ENCODE peak calls at places on chromosome 14, in four cellular contexts. One of them, this sample, is unnamed.

GRCh38 chr14:59481407-59482119 is 2.6 kb downstream of the L3HYPDH start:
- DNase-seq in A549: peak; percentile 52
- DNase-seq in HepG2: peak; percentile 18
- DNase-seq in GM12878: no peak
- DNase-seq in this sample: no peak

GRCh38 chr14:33280646-33281045 is 342.0 kb downstream of the NPAS3 start:
- DNase-seq in A549: no peak
- DNase-seq in HepG2: no peak
- DNase-seq in GM12878: no peak
- DNase-seq in this sample: no peak

GRCh38 chr14:62103497-62103896 is 341.3 kb downstream of the SNAPC1 start:
- DNase-seq in A549: no peak
- DNase-seq in HepG2: no peak
- DNase-seq in GM12878: no peak
- DNase-seq in this sample: no peak

GRCh38 chr14:98919431-98919830 is 352.6 kb downstream of the BCL11B start:
- DNase-seq in A549: no peak
- DNase-seq in HepG2: no peak
- DNase-seq in GM12878: no peak
- DNase-seq in this sample: no peak

GRCh38 chr14:25007832-25008231 is 42.1 kb downstream of the STXBP6 start:
- DNase-seq in A549: peak; percentile 3
- DNase-seq in HepG2: no peak
- DNase-seq in GM12878: no peak
- DNase-seq in this sample: no peak

GRCh38 chr14:63186453-63186852 is 17.8 kb upstream of the RHOJ start:
- DNase-seq in A549: no peak
- DNase-seq in HepG2: no peak
- DNase-seq in GM12878: no peak
- DNase-seq in this sample: no peak

GRCh38 chr14:78848234-78848820 is 678.2 kb downstream of the NRXN3 start:
- DNase-seq in A549: peak; percentile 54
- DNase-seq in HepG2: peak; percentile 29
- DNase-seq in GM12878: no peak
- DNase-seq in this sample: peak; percentile 19

GRCh38 chr14:71324767-71325272 is 417.6 kb downstream of the PCNX1 start:
- DNase-seq in A549: no peak
- DNase-seq in HepG2: no peak
- DNase-seq in GM12878: peak; percentile 89
- DNase-seq in this sample: peak; percentile 78

GRCh38 chr14:48805315-48805714 is 780.9 kb downstream of the RPS29 start:
- DNase-seq in A549: no peak
- DNase-seq in HepG2: peak; percentile 15
- DNase-seq in GM12878: no peak
- DNase-seq in this sample: no peak

GRCh38 chr14:100472094-100472455 is 115.1 kb downstream of the BEGAIN start:
- DNase-seq in A549: no peak
- DNase-seq in HepG2: no peak
- DNase-seq in GM12878: no peak
- DNase-seq in this sample: no peak

GRCh38 chr14:100896369-100897060 is 7.0 kb downstream of the RTL1 start:
- DNase-seq in A549: no peak
- DNase-seq in HepG2: no peak
- DNase-seq in GM12878: no peak
- DNase-seq in this sample: no peak

GRCh38 chr14:88533203-88533602 is 21.6 kb downstream of the PTPN21 start:
- DNase-seq in A549: no peak
- DNase-seq in HepG2: no peak
- DNase-seq in GM12878: no peak
- DNase-seq in this sample: no peak

GRCh38 chr14:92135269-92135668 is 13.5 kb downstream of the CPSF2 start:
- DNase-seq in A549: peak; percentile 59
- DNase-seq in HepG2: peak; percentile 31
- DNase-seq in GM12878: no peak
- DNase-seq in this sample: peak; percentile 9

GRCh38 chr14:61462566-61463195 is 141.3 kb downstream of the PRKCH start:
- DNase-seq in A549: peak; percentile 79
- DNase-seq in HepG2: peak; percentile 54
- DNase-seq in GM12878: no peak
- DNase-seq in this sample: no peak

GRCh38 chr14:102568115-102568614 is 24.3 kb upstream of the RCOR1 start:
- DNase-seq in A549: peak; percentile 50
- DNase-seq in HepG2: peak; percentile 52
- DNase-seq in GM12878: no peak
- DNase-seq in this sample: peak; percentile 77

GRCh38 chr14:61573321-61573720 is 122.0 kb upstream of the HIF1A start:
- DNase-seq in A549: no peak
- DNase-seq in HepG2: no peak
- DNase-seq in GM12878: no peak
- DNase-seq in this sample: no peak

GRCh38 chr14:62097072-62097471 is 334.9 kb downstream of the SNAPC1 start:
- DNase-seq in A549: no peak
- DNase-seq in HepG2: no peak
- DNase-seq in GM12878: no peak
- DNase-seq in this sample: no peak

GRCh38 chr14:49212721-49213120 is 373.5 kb downstream of the RPS29 start:
- DNase-seq in A549: no peak
- DNase-seq in HepG2: no peak
- DNase-seq in GM12878: no peak
- DNase-seq in this sample: no peak

GRCh38 chr14:90791481-90791880 is 24.7 kb downstream of the TTC7B start:
- DNase-seq in A549: no peak
- DNase-seq in HepG2: no peak
- DNase-seq in GM12878: no peak
- DNase-seq in this sample: no peak

GRCh38 chr14:56874375-56874774 is 64.1 kb upstream of the OTX2 start:
- DNase-seq in A549: peak; percentile 39
- DNase-seq in HepG2: peak; percentile 18
- DNase-seq in GM12878: no peak
- DNase-seq in this sample: peak; percentile 36

GRCh38 chr14:77570706-77571293 is 45.6 kb downstream of the SPTLC2 start:
- DNase-seq in A549: no peak
- DNase-seq in HepG2: no peak
- DNase-seq in GM12878: no peak
- DNase-seq in this sample: no peak

GRCh38 chr14:91330111-91330696 is 85.7 kb upstream of the GPR68 start:
- DNase-seq in A549: no peak
- DNase-seq in HepG2: no peak
- DNase-seq in GM12878: no peak
- DNase-seq in this sample: no peak

GRCh38 chr14:32507029-32507984 is 178.2 kb downstream of the AKAP6 start:
- DNase-seq in A549: peak; percentile 51
- DNase-seq in HepG2: no peak
- DNase-seq in GM12878: no peak
- DNase-seq in this sample: no peak

GRCh38 chr14:70896981-70897380 is 10.3 kb upstream of the PCNX1 start:
- DNase-seq in A549: no peak
- DNase-seq in HepG2: no peak
- DNase-seq in GM12878: no peak
- DNase-seq in this sample: no peak

GRCh38 chr14:102528441-102529170 is 19.0 kb upstream of the ANKRD9 start:
- DNase-seq in A549: no peak
- DNase-seq in HepG2: no peak
- DNase-seq in GM12878: no peak
- DNase-seq in this sample: no peak

GRCh38 chr14:74942164-74942563 is 13.2 kb downstream of the PGF start:
- DNase-seq in A549: no peak
- DNase-seq in HepG2: no peak
- DNase-seq in GM12878: no peak
- DNase-seq in this sample: no peak

GRCh38 chr14:74938873-74939495 is 15.9 kb upstream of the RPS6KL1 start:
- DNase-seq in A549: no peak
- DNase-seq in HepG2: no peak
- DNase-seq in GM12878: no peak
- DNase-seq in this sample: no peak

GRCh38 chr14:74940956-74941565 is 14.3 kb downstream of the PGF start:
- DNase-seq in A549: no peak
- DNase-seq in HepG2: no peak
- DNase-seq in GM12878: no peak
- DNase-seq in this sample: no peak

GRCh38 chr14:74942608-74943007 is 12.8 kb downstream of the PGF start:
- DNase-seq in A549: no peak
- DNase-seq in HepG2: no peak
- DNase-seq in GM12878: no peak
- DNase-seq in this sample: no peak

DNA sequence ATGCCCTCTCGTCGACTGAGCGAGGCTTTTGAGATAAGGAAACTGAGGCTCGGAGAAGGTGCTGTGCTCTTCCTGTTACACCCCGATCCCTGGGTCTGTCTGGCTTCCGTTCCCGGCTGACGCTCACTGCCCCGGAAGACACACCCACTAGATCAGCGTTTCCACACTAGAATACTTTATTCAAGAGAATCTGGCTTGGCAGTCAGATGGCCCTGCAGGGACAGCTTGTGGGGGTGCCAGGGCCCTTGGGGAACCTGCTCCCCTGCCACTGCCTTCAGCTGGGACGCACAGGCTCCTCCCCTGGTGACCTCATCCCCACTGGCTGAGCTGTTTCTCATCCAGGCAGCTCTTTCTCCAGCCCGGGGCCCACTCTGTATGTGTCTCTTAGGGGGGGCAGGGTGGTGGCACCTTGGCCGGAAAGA is 13.7 kb downstream of the PGF start:
- DNase-seq in A549: no peak
- DNase-seq in HepG2: no peak
- DNase-seq in GM12878: no peak
- DNase-seq in this sample: peak; percentile 46
- TF ChIP-seq MYC in A549: no peak
- TF ChIP-seq MYC in HepG2: no peak
- TF ChIP-seq MYC in GM12878: no peak
- TF ChIP-seq MYC in this sample: no peak

GRCh38 chr14:68790656-68791077 is 2.2 kb downstream of the ZFP36L1 start:
- DNase-seq in A549: no peak
- DNase-seq in HepG2: no peak
- DNase-seq in GM12878: no peak
- DNase-seq in this sample: no peak
- TF ChIP-seq CEBPB in A549: no peak
- TF ChIP-seq CEBPB in HepG2: no peak
- TF ChIP-seq CEBPB in GM12878: no peak
- TF ChIP-seq CEBPB in this sample: no peak

GRCh38 chr14:23047751-23048693 is 6.0 kb downstream of the PSMB11 start:
- DNase-seq in A549: no peak
- DNase-seq in HepG2: no peak
- DNase-seq in GM12878: no peak
- DNase-seq in this sample: no peak
- TF ChIP-seq MYC in A549: no peak
- TF ChIP-seq MYC in HepG2: no peak
- TF ChIP-seq MYC in GM12878: no peak
- TF ChIP-seq MYC in this sample: no peak

GRCh38 chr14:35140718-35141581 is 18.6 kb downstream of the PRORP start:
- DNase-seq in A549: no peak
- DNase-seq in HepG2: peak; percentile 68
- DNase-seq in GM12878: no peak
- DNase-seq in this sample: no peak
- TF ChIP-seq CEBPB in A549: no peak
- TF ChIP-seq CEBPB in HepG2: no peak
- TF ChIP-seq CEBPB in GM12878: no peak
- TF ChIP-seq CEBPB in this sample: no peak

DNA sequence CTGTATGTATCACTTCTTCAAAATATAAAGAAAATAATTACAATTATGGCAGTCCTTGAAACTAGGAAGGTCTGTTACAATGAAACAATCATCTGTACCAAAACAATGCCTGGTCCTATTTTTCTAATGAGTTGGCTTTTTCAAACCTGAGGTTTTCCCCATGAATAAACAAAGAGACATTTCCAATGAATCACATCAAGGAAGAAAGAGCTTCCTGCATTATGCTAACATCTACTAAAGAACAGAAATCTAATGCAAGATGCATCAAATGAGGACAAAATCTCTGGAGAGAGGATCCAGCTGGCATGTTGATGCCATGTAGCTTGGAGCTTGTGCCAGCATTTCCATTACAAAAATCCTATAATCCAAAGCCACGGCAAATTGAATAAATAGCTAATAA is 29.3 kb downstream of the NIN start:
- DNase-seq in A549: no peak
- DNase-seq in HepG2: no peak
- DNase-seq in GM12878: no peak
- DNase-seq in this sample: no peak
- TF ChIP-seq MYC in A549: no peak
- TF ChIP-seq MYC in HepG2: no peak
- TF ChIP-seq MYC in GM12878: no peak
- TF ChIP-seq MYC in this sample: no peak

GRCh38 chr14:67527756-67528155 is 5.3 kb upstream of the PLEKHH1 start:
- DNase-seq in A549: no peak
- DNase-seq in HepG2: no peak
- DNase-seq in GM12878: no peak
- DNase-seq in this sample: no peak

GRCh38 chr14:67525389-67525788 is 7.7 kb upstream of the PLEKHH1 start:
- DNase-seq in A549: no peak
- DNase-seq in HepG2: no peak
- DNase-seq in GM12878: no peak
- DNase-seq in this sample: no peak

GRCh38 chr14:67526181-67526580 is 6.9 kb upstream of the PLEKHH1 start:
- DNase-seq in A549: no peak
- DNase-seq in HepG2: no peak
- DNase-seq in GM12878: no peak
- DNase-seq in this sample: no peak

GRCh38 chr14:67524152-67524963 is 8.7 kb upstream of the PLEKHH1 start:
- DNase-seq in A549: no peak
- DNase-seq in HepG2: no peak
- DNase-seq in GM12878: no peak
- DNase-seq in this sample: no peak

GRCh38 chr14:67526676-67527459 is 6.2 kb upstream of the PLEKHH1 start:
- DNase-seq in A549: peak; percentile 71
- DNase-seq in HepG2: peak; percentile 43
- DNase-seq in GM12878: peak; percentile 13
- DNase-seq in this sample: peak; percentile 57
- TF ChIP-seq CEBPB in A549: no peak
- TF ChIP-seq CEBPB in HepG2: no peak
- TF ChIP-seq CEBPB in GM12878: no peak
- TF ChIP-seq CEBPB in this sample: no peak

GRCh38 chr14:29242755-29243340 is 476.3 kb downstream of the FOXG1 start:
- DNase-seq in A549: no peak
- DNase-seq in HepG2: no peak
- DNase-seq in GM12878: no peak
- DNase-seq in this sample: no peak

GRCh38 chr14:29236848-29237247 is 470.3 kb downstream of the FOXG1 start:
- DNase-seq in A549: peak; percentile 20
- DNase-seq in HepG2: no peak
- DNase-seq in GM12878: no peak
- DNase-seq in this sample: no peak

GRCh38 chr14:29236401-29236800 is 469.8 kb downstream of the FOXG1 start:
- DNase-seq in A549: no peak
- DNase-seq in HepG2: no peak
- DNase-seq in GM12878: no peak
- DNase-seq in this sample: no peak

GRCh38 chr14:29243355-29243754 is 476.8 kb downstream of the FOXG1 start:
- DNase-seq in A549: no peak
- DNase-seq in HepG2: no peak
- DNase-seq in GM12878: no peak
- DNase-seq in this sample: no peak

DNA sequence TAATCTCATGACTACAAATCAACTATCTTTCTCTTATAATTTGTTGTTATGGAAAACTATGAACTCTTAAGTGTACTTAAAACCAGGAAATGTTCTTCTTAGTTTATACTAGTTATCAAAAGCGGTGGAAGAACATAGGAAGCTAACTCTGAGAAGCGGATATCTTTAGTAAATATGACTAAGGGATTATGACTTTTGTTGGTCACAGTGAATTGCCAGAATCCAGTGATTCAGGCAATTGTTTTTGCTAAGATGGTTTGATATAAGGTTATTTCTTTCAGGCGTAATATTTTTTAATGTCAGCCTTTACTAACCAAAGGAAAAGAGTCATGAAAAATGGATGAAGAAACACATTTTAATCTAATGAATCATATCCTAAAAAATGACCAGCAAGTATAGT is 473.5 kb downstream of the FOXG1 start:
- DNase-seq in A549: peak; percentile 11
- DNase-seq in HepG2: no peak
- DNase-seq in GM12878: no peak
- DNase-seq in this sample: no peak
- TF ChIP-seq MYC in A549: no peak
- TF ChIP-seq MYC in HepG2: no peak
- TF ChIP-seq MYC in GM12878: no peak
- TF ChIP-seq MYC in this sample: no peak

This sample was measured in K562.